ENCODE peak calls at places on chromosome 15, in four cellular contexts. C is GM23248, W is endothelial cell of umbilical vein, K is HS-5. R is an unnamed sample.
A peak's percentile ranks its signal among the peaks of the same experiment; 100 is the strongest.

GRCh38 chr15:75237316-75237982 is 20.7 kb upstream of the GOLGA6C start:
- DNase-seq in C (no peak), W (no peak), K (no peak), R (no peak)

GRCh38 chr15:41928637-41929620 is 35.1 kb upstream of the SPTBN5 start:
- DNase-seq in C (no peak), W (no peak), K (no peak), R (no peak)

GRCh38 chr15:62981071-62981470 is 61.5 kb upstream of the TPM1 start:
- DNase-seq in C (no peak), W (no peak), K (no peak), R (no peak)

GRCh38 chr15:98954411-98954810 is 53.2 kb downstream of the PGPEP1L start:
- DNase-seq in C (peak; percentile 89), W (no peak), K (no peak), R (peak; percentile 99)

GRCh38 chr15:25989327-25989726 is 126.2 kb upstream of the ATP10A start:
- DNase-seq in C (no peak), W (no peak), K (no peak), R (no peak)

GRCh38 chr15:39874890-39875549 is 45.0 kb downstream of the GPR176 start:
- DNase-seq in C (peak; percentile 50), W (peak; percentile 67), K (no peak), R (peak; percentile 41)

GRCh38 chr15:92979011-92979701 is 79.0 kb downstream of the CHD2 start:
- DNase-seq in C (peak; percentile 23), W (no peak), K (no peak), R (no peak)

GRCh38 chr15:78120523-78120922 is 10.7 kb downstream of the CIB2 start:
- DNase-seq in C (no peak), W (no peak), K (no peak), R (no peak)

GRCh38 chr15:38564557-38565286 is at the start of gene RASGRP1:
- DNase-seq in C (peak; percentile 84), W (peak; percentile 59), K (no peak), R (peak; percentile 70)

GRCh38 chr15:67927501-67928156 is 87.8 kb upstream of the RNU6-1 start:
- DNase-seq in C (peak; percentile 31), W (no peak), K (peak; percentile 70), R (peak; percentile 96)

GRCh38 chr15:58608711-58609110 is 140.8 kb downstream of the ADAM10 start:
- DNase-seq in C (peak; percentile 19), W (no peak), K (no peak), R (peak; percentile 42)

GRCh38 chr15:101409621-101410020 is 79.9 kb downstream of the PCSK6 start:
- DNase-seq in C (no peak), W (no peak), K (no peak), R (no peak)

GRCh38 chr15:78315686-78316085 is 16.3 kb upstream of the SKIC8 start:
- DNase-seq in C (no peak), W (no peak), K (no peak), R (peak; percentile 21)

GRCh38 chr15:78715930-78716329 is 74.9 kb upstream of the CHRNB4 start:
- DNase-seq in C (peak; percentile 78), W (no peak), K (peak; percentile 77), R (peak; percentile 51)

GRCh38 chr15:89794627-89795241 is 18.6 kb downstream of the MESP2 start:
- DNase-seq in C (peak; percentile 65), W (peak; percentile 95), K (no peak), R (peak; percentile 77)

GRCh38 chr15:71079208-71080044 is 35.8 kb upstream of the THSD4 start:
- DNase-seq in C (peak; percentile 96), W (no peak), K (no peak), R (peak; percentile 97)

GRCh38 chr15:38828031-38828532 is 263.5 kb upstream of the RASGRP1 start:
- DNase-seq in C (peak; percentile 70), W (peak; percentile 100), K (no peak), R (peak; percentile 81)